ENCODE peak calls at places on chromosomes 5 and 9, in five cellular contexts. E, W, C, N and M are unnamed samples.

GRCh38 chr5:27325513-27325912 is 287.1 kb upstream of the CDH9 start:
- DNase-seq in C (no peak), E (no peak), W (no peak), N (no peak), M (peak)

GRCh38 chr5:14034991-14035390 is 90.5 kb upstream of the DNAH5 start:
- DNase-seq in E (no peak), N (no peak), C (no peak), W (no peak), M (peak)

GRCh38 chr5:74402553-74402952 is 238.0 kb downstream of the ENC1 start:
- DNase-seq in N (no peak), E (no peak), C (no peak), W (no peak), M (no peak)

GRCh38 chr5:173281910-173282309 is 46.3 kb downstream of the STC2 start:
- DNase-seq in W (no peak), E (no peak), C (no peak), N (no peak), M (no peak)

GRCh38 chr5:14937277-14937676 is 65.7 kb upstream of the ANKH start:
- DNase-seq in N (no peak), E (no peak), W (no peak), C (no peak), M (peak)

GRCh38 chr9:71485306-71485705 is 283.0 kb downstream of the CEMIP2 start:
- DNase-seq in W (no peak), C (no peak), N (no peak), E (no peak), M (no peak)

GRCh38 chr5:50711280-50711679 is 44.8 kb downstream of the PARP8 start:
- DNase-seq in C (peak), N (no peak), E (no peak), W (peak), M (no peak)

GRCh38 chr5:131679911-131680310 is 44.9 kb upstream of the RAPGEF6 start:
- DNase-seq in E (no peak), W (no peak), N (no peak), C (no peak), M (peak)

GRCh38 chr5:65722575-65723424 is 795 bp downstream of the NLN start:
- DNase-seq in E (peak), C (no peak), N (peak), W (no peak), M (peak)

DNA sequence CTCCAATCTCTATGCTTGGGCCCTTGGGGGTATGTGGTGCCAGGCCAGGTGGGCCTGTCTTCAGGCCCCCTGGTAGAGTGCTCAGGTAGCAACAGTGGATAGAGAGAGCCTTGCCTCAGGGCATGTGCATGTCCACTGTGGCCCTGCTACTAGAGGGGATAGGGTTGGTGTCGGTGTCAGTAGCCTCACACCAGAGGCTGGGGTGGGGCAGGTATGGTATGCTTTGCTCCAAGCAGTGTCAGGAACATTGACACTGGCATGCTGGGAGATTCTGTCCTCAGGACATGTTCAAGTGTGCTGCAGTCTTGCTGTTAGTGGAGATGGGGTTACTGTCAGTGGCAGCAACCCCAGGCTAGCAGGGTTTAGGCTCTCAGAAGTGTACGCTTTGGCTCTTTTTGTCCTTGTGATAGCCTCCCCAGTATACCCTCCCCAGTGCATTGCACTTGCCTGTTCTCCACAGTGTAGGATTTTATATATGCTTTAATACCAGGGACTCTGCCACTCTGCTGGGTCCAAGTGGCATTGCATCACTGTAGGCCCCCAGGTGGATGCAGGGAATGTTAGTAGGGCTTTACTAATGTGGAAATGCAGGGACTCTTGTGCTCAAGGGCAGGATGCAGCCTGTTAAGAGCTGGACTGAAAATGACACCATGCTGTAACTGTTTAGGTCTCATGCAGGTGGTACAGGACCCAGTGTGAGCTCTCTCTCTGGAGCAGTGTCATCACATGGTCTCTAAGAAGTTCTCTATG is 21.6 kb downstream of the RIC1 start:
- DNase-seq in E (no peak), W (no peak), N (no peak), C (no peak), M (no peak)
- H3K27ac ChIP-seq in E (no peak), W (no peak), N (no peak), C (no peak), M (no peak)

DNA sequence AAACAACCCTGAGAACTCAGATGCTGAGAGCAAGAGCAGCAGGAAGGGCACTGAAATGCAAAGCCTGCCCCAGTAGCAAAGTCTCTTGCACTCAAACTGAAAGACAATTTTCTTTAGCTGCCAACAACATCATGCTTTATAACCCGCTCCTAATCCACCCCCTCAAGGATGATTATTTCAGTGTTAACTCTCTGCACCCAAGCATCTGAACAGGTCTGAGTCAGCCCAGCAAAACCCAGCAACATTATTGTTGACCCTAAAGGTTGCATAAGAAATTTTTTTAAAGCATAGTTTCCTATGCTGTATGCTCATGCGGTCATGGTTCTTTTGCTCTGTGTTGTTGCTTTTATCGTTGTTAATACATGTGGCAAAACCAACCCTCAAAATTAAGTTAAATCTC is 440.5 kb upstream of the MPDZ start:
- DNase-seq in E (no peak), C (no peak), W (no peak), N (no peak), M (peak)
- H3K27ac ChIP-seq in E (no peak), C (no peak), W (no peak), N (no peak), M (peak)

DNA sequence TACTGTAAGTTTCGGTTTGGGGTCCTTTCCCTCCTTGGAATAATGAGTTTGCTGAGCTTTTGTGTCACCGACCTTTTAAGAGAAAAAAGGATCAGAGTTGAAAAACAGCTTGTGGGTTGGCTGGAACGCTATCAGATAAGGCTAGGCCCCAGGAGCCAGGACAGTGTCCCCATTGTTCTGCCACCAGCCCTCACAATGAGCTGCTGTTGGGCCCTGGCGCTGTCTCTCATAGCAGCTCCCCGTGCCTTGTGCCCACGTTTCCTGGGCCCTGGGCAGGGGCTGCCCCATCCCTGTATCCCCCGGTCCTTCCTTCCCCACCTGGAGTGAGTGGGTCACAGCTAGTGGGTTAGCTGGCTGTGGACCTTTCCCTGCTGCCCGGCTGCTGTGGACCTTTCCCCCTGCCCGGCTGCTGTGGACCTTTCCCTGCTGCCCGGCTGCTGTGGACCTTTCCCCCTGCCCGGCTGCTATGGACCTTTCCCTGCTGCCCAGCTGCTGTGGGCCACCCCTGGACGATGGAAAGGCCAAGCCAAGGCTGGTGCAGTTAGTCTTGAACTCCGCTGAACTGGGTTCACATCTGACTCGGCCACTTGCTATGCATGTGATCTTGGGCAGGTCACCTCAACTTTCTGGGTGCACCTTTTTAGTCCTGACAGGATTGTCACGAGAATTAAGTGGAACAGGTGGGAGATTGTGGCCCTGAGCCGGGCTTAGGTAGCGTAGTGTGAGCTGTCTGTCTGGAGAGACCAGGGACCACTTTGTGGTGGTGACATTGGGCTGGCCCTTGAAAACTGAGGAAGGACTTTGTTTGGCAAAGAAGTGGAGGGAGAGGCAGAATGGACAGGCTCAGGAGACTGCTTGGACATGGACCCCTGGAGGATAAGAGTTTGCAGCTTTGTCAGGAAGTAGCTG is 99.5 kb downstream of the DAB2IP start:
- DNase-seq in E (no peak), N (no peak), C (no peak), W (peak), M (no peak)
- H3K27ac ChIP-seq in E (no peak), N (no peak), C (no peak), W (peak), M (no peak)

GRCh38 chr9:124797343-124798103 is 20.6 kb downstream of the OLFML2A start:
- DNase-seq in N (no peak), W (no peak), C (no peak), E (no peak), M (no peak)

GRCh38 chr9:124799274-124800006 is 22.5 kb downstream of the OLFML2A start:
- DNase-seq in E (no peak), C (no peak), N (no peak), W (no peak), M (no peak)

GRCh38 chr9:124794902-124795491 is 18.1 kb downstream of the OLFML2A start:
- DNase-seq in N (no peak), C (no peak), E (peak), W (no peak), M (no peak)

GRCh38 chr9:124792976-124793594 is 16.2 kb downstream of the OLFML2A start:
- DNase-seq in E (no peak), C (no peak), W (no peak), N (no peak), M (no peak)

GRCh38 chr9:124795881-124796415 is 19.0 kb downstream of the OLFML2A start:
- DNase-seq in W (no peak), C (no peak), N (no peak), E (no peak), M (peak)
- H3K27ac ChIP-seq in W (no peak), C (no peak), N (no peak), E (no peak), M (no peak)

DNA sequence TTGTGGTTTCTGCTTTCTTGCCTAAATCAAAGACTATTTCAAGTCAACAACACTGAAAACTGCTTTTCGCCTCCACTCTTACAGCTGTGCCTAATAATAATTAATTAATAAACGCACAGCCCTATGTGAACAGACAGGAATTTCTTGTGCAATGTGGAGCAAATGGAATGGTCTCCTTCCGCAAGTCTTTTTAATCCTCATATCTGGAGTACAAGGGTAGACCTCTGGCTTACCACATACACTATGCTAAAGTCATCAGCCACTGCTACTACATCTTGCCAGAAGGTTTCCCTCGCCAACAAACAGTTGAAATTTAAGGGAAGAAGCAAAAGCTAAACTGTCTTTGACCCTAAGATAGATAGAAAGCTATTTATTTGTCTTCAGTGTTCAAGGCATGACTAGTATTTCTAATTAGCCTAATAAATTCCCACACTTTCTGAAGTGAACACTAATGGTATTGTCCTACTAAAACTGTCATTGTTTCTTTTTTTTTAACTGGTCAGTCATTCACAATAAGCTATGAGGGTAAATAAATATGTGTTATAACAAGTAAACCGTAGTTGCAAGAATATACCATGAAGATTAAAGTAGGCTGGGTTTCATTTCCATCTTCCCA is 63.9 kb downstream of the GOLPH3 start:
- DNase-seq in C (no peak), W (no peak), E (no peak), N (no peak), M (no peak)
- H3K27ac ChIP-seq in C (no peak), W (no peak), E (no peak), N (no peak), M (no peak)

GRCh38 chr5:102753889-102754498 is 1.1 kb upstream of the PAM start:
- DNase-seq in N (no peak), W (no peak), C (no peak), E (no peak), M (no peak)
- H3K27ac ChIP-seq in N (no peak), W (no peak), C (no peak), E (no peak), M (no peak)

GRCh38 chr9:114483499-114483898 is 21.8 kb downstream of the WHRN start:
- DNase-seq in E (peak), W (no peak), C (no peak), N (no peak), M (no peak)
- H3K27ac ChIP-seq in E (peak), W (no peak), C (no peak), N (no peak), M (no peak)

GRCh38 chr9:37197158-37198033 is 77.0 kb downstream of the ZCCHC7 start:
- DNase-seq in E (no peak), N (no peak), W (no peak), C (peak), M (no peak)
- H3K27ac ChIP-seq in E (no peak), N (no peak), W (no peak), C (peak), M (no peak)

GRCh38 chr5:157486861-157487260 is 26.8 kb downstream of the NIPAL4 start:
- DNase-seq in E (peak), W (no peak), C (no peak), N (no peak), M (no peak)

GRCh38 chr5:157487358-157487757 is 27.3 kb downstream of the NIPAL4 start:
- DNase-seq in W (no peak), N (no peak), E (peak), C (no peak), M (no peak)

GRCh38 chr5:157485811-157486739 is 26.1 kb downstream of the NIPAL4 start:
- DNase-seq in N (no peak), C (no peak), W (no peak), E (peak), M (no peak)

GRCh38 chr5:157484768-157485167 is 24.8 kb downstream of the NIPAL4 start:
- DNase-seq in W (no peak), C (no peak), N (no peak), E (no peak), M (no peak)

GRCh38 chr5:157485340-157485739 is 25.3 kb downstream of the NIPAL4 start:
- DNase-seq in N (no peak), E (no peak), W (no peak), C (no peak), M (no peak)
- H3K27ac ChIP-seq in N (no peak), E (no peak), W (no peak), C (no peak), M (no peak)

DNA sequence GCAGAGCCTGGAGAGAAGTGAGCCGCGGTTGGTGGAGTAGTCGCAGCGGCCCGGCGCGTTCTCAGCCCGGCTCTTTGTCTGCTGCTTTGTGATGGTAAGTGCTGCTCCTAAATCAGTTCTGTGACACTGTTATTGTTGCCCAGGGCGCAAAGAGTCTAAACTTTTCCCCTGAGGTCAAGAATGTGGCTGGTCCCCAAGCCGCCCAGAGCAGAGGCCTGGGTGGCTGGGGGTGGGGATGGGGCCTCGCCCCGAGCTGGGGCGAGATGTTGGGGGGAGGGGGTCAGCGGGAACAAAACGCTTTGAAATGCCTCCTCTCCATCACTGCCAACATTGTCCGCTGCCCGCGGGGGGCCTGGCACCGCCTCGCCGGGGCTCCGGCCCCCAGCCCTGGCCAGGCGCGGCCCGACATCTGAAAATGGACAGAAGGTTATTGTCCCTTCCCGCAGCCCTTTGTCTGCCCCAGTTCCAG is 11.7 kb upstream of the CERCAM start:
- DNase-seq in C (no peak), E (no peak), N (peak), W (no peak), M (no peak)
- H3K27ac ChIP-seq in C (no peak), E (no peak), N (no peak), W (no peak), M (no peak)